ENCODE peak calls at places on chromosomes 5 and 9, in four cellular contexts. X is nucleus accumbens, F is AG20443, G is substantia nigra. H is an unnamed sample.

GRCh38 chr9:16278420-16278999 is 592.0 kb downstream of the BNC2 start:
- DNase-seq in X (no peak), G (no peak), F (peak), H (no peak)

GRCh38 chr5:141850183-141850768 is 27.9 kb downstream of the PCDH1 start:
- DNase-seq in G (peak), X (peak), F (peak), H (peak)

GRCh38 chr9:134660407-134660806 is 18.8 kb downstream of the COL5A1 start:
- DNase-seq in X (no peak), F (no peak), G (no peak), H (no peak)

GRCh38 chr9:81902191-81902590 is 26.0 kb upstream of the SPATA31D4 start:
- DNase-seq in F (peak), X (no peak), G (no peak), H (no peak)

GRCh38 chr5:140468188-140468587 is 66.6 kb downstream of the ANKHD1 start:
- DNase-seq in F (no peak), X (no peak), G (no peak), H (no peak)

GRCh38 chr5:141672071-141672855 is 9.8 kb downstream of the ARAP3 start:
- DNase-seq in X (no peak), G (no peak), F (no peak), H (no peak)

GRCh38 chr5:59099270-59099994 is 516.6 kb downstream of the RAB3C start:
- DNase-seq in G (no peak), F (peak), X (no peak), H (no peak)

GRCh38 chr5:33734541-33734940 is 157.2 kb downstream of the ADAMTS12 start:
- DNase-seq in F (no peak), G (no peak), X (no peak), H (no peak)

GRCh38 chr5:128143911-128144310 is 60.3 kb downstream of the SLC12A2 start:
- DNase-seq in X (no peak), G (no peak), F (no peak), H (no peak)

GRCh38 chr5:96322217-96322616 is 110.8 kb downstream of the PCSK1 start:
- DNase-seq in G (no peak), F (no peak), X (no peak), H (no peak)